ENCODE peak calls at places on chromosomes 3 and 15, in eight cellular contexts. I, P, C, G, O, K, D and H are unnamed samples.
A peak's percentile ranks its signal among the peaks of the same experiment; 100 is the strongest.

GRCh38 chr3:193879864-193880242 is 256.1 kb upstream of the HES1 start:
- DNase-seq in I (no peak), P (no peak), C (no peak), G (no peak), O (no peak), K (no peak), D (no peak), H (no peak)

GRCh38 chr3:24493951-24494615 is 567 bp downstream of the THRB start:
- DNase-seq in I (peak; percentile 88), P (no peak), C (no peak), G (peak; percentile 75), O (peak; percentile 4), K (no peak), D (peak; percentile 71), H (peak; percentile 13)

GRCh38 chr15:57703387-57703786 is 3.1 kb upstream of the POLR2M start:
- DNase-seq in I (no peak), P (no peak), C (no peak), G (no peak), O (no peak), K (no peak), D (no peak), H (no peak)

GRCh38 chr3:128984596-128984995 is 9.3 kb downstream of the CFAP92 start:
- DNase-seq in I (no peak), P (no peak), C (no peak), G (no peak), O (peak; percentile 37), K (no peak), D (peak; percentile 47), H (no peak)

GRCh38 chr15:67927501-67928156 is 87.8 kb upstream of the RNU6-1 start:
- DNase-seq in I (peak; percentile 86), P (no peak), C (no peak), G (peak; percentile 64), O (peak; percentile 98), K (no peak), D (peak; percentile 31), H (no peak)

GRCh38 chr3:79361748-79362378 is 405.9 kb downstream of the ROBO1 start:
- DNase-seq in I (no peak), P (peak; percentile 10), C (no peak), G (no peak), O (peak; percentile 67), K (no peak), D (peak; percentile 66), H (peak; percentile 1)

GRCh38 chr3:184116017-184116416 is 19.1 kb upstream of the EIF2B5 start:
- DNase-seq in I (no peak), P (no peak), C (no peak), G (no peak), O (no peak), K (no peak), D (no peak), H (no peak)

GRCh38 chr3:123657578-123657977 is 72.7 kb upstream of the HACD2 start:
- DNase-seq in I (no peak), P (no peak), C (no peak), G (no peak), O (no peak), K (no peak), D (peak; percentile 41), H (no peak)

GRCh38 chr3:121645054-121645453 is 15.6 kb downstream of the HCLS1 start:
- DNase-seq in I (no peak), P (no peak), C (no peak), G (no peak), O (no peak), K (no peak), D (no peak), H (no peak)

GRCh38 chr15:44099671-44100070 is 95.4 kb downstream of the FRMD5 start:
- DNase-seq in I (no peak), P (no peak), C (no peak), G (no peak), O (peak; percentile 93), K (no peak), D (peak; percentile 35), H (no peak)

GRCh38 chr15:72935521-72935920 is 116.7 kb upstream of the NEO1 start:
- DNase-seq in I (no peak), P (no peak), C (no peak), G (no peak), O (no peak), K (no peak), D (no peak), H (no peak)